ENCODE peak calls at places on chromosome 1, in seven cellular contexts. H is aorta; Q is CD8-positive, alpha-beta memory T cell; B is cardiac muscle cell; O is neuronal stem cell; P is CD8-positive, alpha-beta T cell; L is upper lobe of right lung. J is an unnamed sample.

GRCh38 chr1:234554478-234555311 is 55.3 kb downstream of the IRF2BP2 start:
- DNase-seq in H (no peak), Q (no peak), B (peak; percentile 18), O (no peak), P (no peak), L (no peak), J (no peak)

GRCh38 chr1:33612877-33613487 is 140.5 kb downstream of the ZSCAN20 start:
- DNase-seq in H (peak; percentile 73), Q (no peak), B (peak; percentile 80), O (peak; percentile 68), P (no peak), L (no peak), J (no peak)

GRCh38 chr1:156246241-156246761 is 1.6 kb downstream of the PAQR6 start:
- DNase-seq in H (no peak), Q (no peak), B (no peak), O (no peak), P (no peak), L (no peak), J (no peak)

GRCh38 chr1:2585318-2586092 is 1.1 kb upstream of the PRXL2B start:
- DNase-seq in H (peak; percentile 83), Q (peak; percentile 84), B (peak; percentile 54), O (peak; percentile 37), P (peak; percentile 61), L (peak; percentile 88), J (peak; percentile 61)

GRCh38 chr1:38029081-38029681 is 16.6 kb downstream of the UTP11 start:
- DNase-seq in H (no peak), Q (no peak), B (peak; percentile 62), O (no peak), P (no peak), L (no peak), J (no peak)

GRCh38 chr1:110319332-110320167 is 19.6 kb upstream of the RBM15 start:
- DNase-seq in H (no peak), Q (no peak), B (no peak), O (no peak), P (no peak), L (no peak), J (no peak)

GRCh38 chr1:109927356-109927755 is 16.7 kb downstream of the CSF1 start:
- DNase-seq in H (no peak), Q (no peak), B (no peak), O (no peak), P (no peak), L (no peak), J (no peak)

GRCh38 chr1:111214884-111215283 is 12.6 kb upstream of the CHI3L2 start:
- DNase-seq in H (no peak), Q (no peak), B (no peak), O (no peak), P (no peak), L (no peak), J (no peak)

GRCh38 chr1:27535386-27535785 is 45.4 kb upstream of the WASF2 start:
- DNase-seq in H (no peak), Q (no peak), B (no peak), O (no peak), P (no peak), L (no peak), J (no peak)

GRCh38 chr1:113893267-113893666 is 5.9 kb upstream of the BCL2L15 start:
- DNase-seq in H (no peak), Q (no peak), B (no peak), O (no peak), P (no peak), L (no peak), J (no peak)

GRCh38 chr1:110425196-110425595 is 17.7 kb upstream of the LAMTOR5 start:
- DNase-seq in H (no peak), Q (no peak), B (no peak), O (no peak), P (no peak), L (no peak), J (no peak)

GRCh38 chr1:218852541-218852940 is 321.1 kb upstream of the LYPLAL1 start:
- DNase-seq in H (no peak), Q (no peak), B (no peak), O (no peak), P (no peak), L (no peak), J (no peak)

GRCh38 chr1:151828931-151829330 is 2.7 kb downstream of the RORC start:
- DNase-seq in H (no peak), Q (no peak), B (peak; percentile 84), O (peak; percentile 65), P (no peak), L (no peak), J (no peak)

GRCh38 chr1:227944931-227945890 is 2.5 kb downstream of the WNT9A start:
- DNase-seq in H (no peak), Q (peak; percentile 45), B (no peak), O (no peak), P (no peak), L (peak; percentile 66), J (no peak)

GRCh38 chr1:47519971-47520370 is 82.1 kb downstream of the FOXD2 start:
- DNase-seq in H (no peak), Q (no peak), B (no peak), O (no peak), P (no peak), L (no peak), J (no peak)

GRCh38 chr1:215417122-215417521 is 150.0 kb upstream of the KCTD3 start:
- DNase-seq in H (no peak), Q (no peak), B (no peak), O (no peak), P (no peak), L (no peak), J (no peak)

GRCh38 chr1:165629848-165630628 is 996 bp upstream of the MGST3 start:
- DNase-seq in H (no peak), Q (no peak), B (no peak), O (no peak), P (no peak), L (no peak), J (no peak)

GRCh38 chr1:100457683-100458082 is 80.3 kb upstream of the GPR88 start:
- DNase-seq in H (no peak), Q (no peak), B (no peak), O (no peak), P (no peak), L (no peak), J (no peak)

GRCh38 chr1:153058154-153058553 is 842 bp upstream of the SPRR2A start:
- DNase-seq in H (no peak), Q (no peak), B (no peak), O (no peak), P (no peak), L (no peak), J (no peak)

GRCh38 chr1:15966081-15966955 is 9.6 kb downstream of the ZBTB17 start:
- DNase-seq in H (peak; percentile 71), Q (peak; percentile 63), B (no peak), O (no peak), P (peak; percentile 30), L (peak; percentile 70), J (no peak)

GRCh38 chr1:53639251-53639721 is 99.7 kb downstream of the GLIS1 start:
- DNase-seq in H (peak; percentile 35), Q (no peak), B (no peak), O (no peak), P (no peak), L (peak; percentile 38), J (no peak)

GRCh38 chr1:29691499-29691898 is 455.2 kb downstream of the PTPRU start:
- DNase-seq in H (no peak), Q (no peak), B (no peak), O (no peak), P (no peak), L (no peak), J (no peak)

GRCh38 chr1:77313491-77313890 is 31.7 kb downstream of the AK5 start:
- DNase-seq in H (no peak), Q (peak; percentile 43), B (peak; percentile 49), O (peak; percentile 17), P (no peak), L (no peak), J (no peak)

GRCh38 chr1:113452921-113453770 is 62.8 kb downstream of the MAGI3 start:
- DNase-seq in H (no peak), Q (peak; percentile 42), B (peak; percentile 67), O (no peak), P (no peak), L (no peak), J (no peak)

GRCh38 chr1:40784771-40785151 is 1.2 kb downstream of the KCNQ4 start:
- DNase-seq in H (no peak), Q (no peak), B (no peak), O (no peak), P (no peak), L (no peak), J (no peak)

GRCh38 chr1:202703191-202703590 is 7.1 kb downstream of the SYT2 start:
- DNase-seq in H (no peak), Q (no peak), B (no peak), O (no peak), P (no peak), L (peak; percentile 10), J (no peak)
- H3K27me3 ChIP-seq in H (no peaks in the 10 kb centered on the region), Q (peaks cover 17% of the 10 kb centered on the region), B (peaks cover 39% of the 10 kb centered on the region), O (peaks cover 85% of the 10 kb centered on the region), P (peaks cover 13% of the 10 kb centered on the region), L (peaks cover 50% of the 10 kb centered on the region), J (no peaks in the 10 kb centered on the region)

GRCh38 chr1:208235356-208235982 is 8.7 kb downstream of the PLXNA2 start:
- DNase-seq in H (no peak), Q (no peak), B (no peak), O (no peak), P (no peak), L (no peak), J (no peak)

GRCh38 chr1:208235983-208236761 is 8.0 kb downstream of the PLXNA2 start:
- DNase-seq in H (peak; percentile 79), Q (no peak), B (peak; percentile 83), O (no peak), P (no peak), L (no peak), J (no peak)

GRCh38 chr1:208238710-208239517 is 5.3 kb downstream of the PLXNA2 start:
- DNase-seq in H (no peak), Q (no peak), B (peak; percentile 74), O (no peak), P (no peak), L (no peak), J (no peak)

GRCh38 chr1:208239518-208240381 is 4.4 kb downstream of the PLXNA2 start:
- DNase-seq in H (no peak), Q (no peak), B (no peak), O (no peak), P (no peak), L (no peak), J (no peak)

GRCh38 chr1:208237241-208237640 is 6.9 kb downstream of the PLXNA2 start:
- DNase-seq in H (no peak), Q (no peak), B (peak; percentile 36), O (no peak), P (no peak), L (no peak), J (no peak)
- H3K27ac ChIP-seq in H (no peak overlapping the region), Q (no peak overlapping the region), B (no peak overlapping the region), O (no peak overlapping the region), P (no peak overlapping the region), L (no peak overlapping the region), J (peak overlapping the region; percentile 66)

DNA sequence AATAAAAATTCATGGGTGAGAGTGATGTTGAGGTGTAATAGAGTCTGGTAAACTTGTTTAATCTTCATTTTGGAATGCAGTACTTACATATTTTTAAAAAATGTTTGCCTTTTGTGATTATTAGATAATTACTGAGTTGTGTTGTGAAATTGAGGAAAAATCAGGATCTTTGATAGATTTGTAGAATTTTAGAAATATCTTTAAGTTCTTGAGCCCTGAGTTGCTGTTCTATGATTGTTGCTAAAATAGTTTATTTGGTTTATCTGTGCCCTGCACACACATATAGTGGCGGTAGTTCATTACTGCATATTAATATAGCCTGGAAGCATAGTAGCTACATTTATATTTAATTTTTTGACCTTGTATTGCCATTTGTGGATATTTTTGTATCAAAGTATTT is 1.6 kb downstream of the B3GALT2 start:
- DNase-seq in H (no peak), Q (no peak), B (no peak), O (no peak), P (no peak), L (no peak), J (no peak)
- H3K4me1 ChIP-seq in H (peaks cover 12% of the 10 kb centered on the region), Q (peaks cover 25% of the 10 kb centered on the region), B (peaks cover 32% of the 10 kb centered on the region), O (peaks cover 11% of the 10 kb centered on the region), P (peaks cover 34% of the 10 kb centered on the region), L (peaks cover 26% of the 10 kb centered on the region), J (peaks cover 6% of the 10 kb centered on the region)

GRCh38 chr1:162701286-162701685 is 69.0 kb downstream of the DDR2 start:
- DNase-seq in H (no peak), Q (no peak), B (no peak), O (no peak), P (no peak), L (no peak), J (no peak)
- H3K27me3 ChIP-seq in H (no peaks in the 10 kb centered on the region), Q (no peaks in the 10 kb centered on the region), B (no peaks in the 10 kb centered on the region), O (no peaks in the 10 kb centered on the region), P (no peaks in the 10 kb centered on the region), L (no peaks in the 10 kb centered on the region), J (no peaks in the 10 kb centered on the region)